ENCODE peak calls at places on chromosomes 11 and 22, in five cellular contexts. A, P, E, X and V are unnamed samples.

GRCh38 chr11:38014405-38014804 is 1416.4 kb upstream of the RAG2 start:
- DNase-seq in A (no peak), P (no peak), E (no peak), X (no peak), V (no peak)

GRCh38 chr11:65045728-65046127 is 4.7 kb downstream of the SAC3D1 start:
- DNase-seq in A (no peak), P (no peak), E (no peak), X (no peak), V (no peak)

GRCh38 chr22:44595841-44596341 is 97.9 kb upstream of the RTL6 start:
- DNase-seq in A (no peak), P (no peak), E (no peak), X (no peak), V (no peak)

GRCh38 chr11:102664001-102664752 is 39.0 kb upstream of the MMP20 start:
- DNase-seq in A (peak), P (no peak), E (no peak), X (peak), V (no peak)

GRCh38 chr11:28730336-28730735 is 622.1 kb downstream of the METTL15 start:
- DNase-seq in A (no peak), P (no peak), E (no peak), X (no peak), V (no peak)

GRCh38 chr22:28023036-28023435 is 104.0 kb upstream of the PITPNB start:
- DNase-seq in A (no peak), P (no peak), E (no peak), X (no peak), V (no peak)

GRCh38 chr22:46138058-46138797 is 12.1 kb upstream of the PPARA start:
- DNase-seq in A (no peak), P (no peak), E (no peak), X (no peak), V (no peak)

GRCh38 chr11:20238712-20239111 is 78.4 kb upstream of the DBX1 start:
- DNase-seq in A (no peak), P (no peak), E (no peak), X (no peak), V (no peak)

GRCh38 chr22:25942989-25943411 is 201.0 kb downstream of the MYO18B start:
- DNase-seq in A (peak), P (no peak), E (no peak), X (no peak), V (no peak)

GRCh38 chr11:111361874-111362273 is 17.2 kb downstream of the POU2AF1 start:
- DNase-seq in A (no peak), P (no peak), E (no peak), X (no peak), V (no peak)

GRCh38 chr22:46823248-46823647 is 60.8 kb downstream of the TBC1D22A start:
- DNase-seq in A (no peak), P (no peak), E (no peak), X (no peak), V (no peak)

GRCh38 chr11:133082453-133082781 is 449.9 kb downstream of the OPCML start:
- DNase-seq in A (no peak), P (no peak), E (no peak), X (no peak), V (no peak)

GRCh38 chr11:2210366-2211112 is 38.9 kb upstream of the TH start:
- DNase-seq in A (no peak), P (no peak), E (no peak), X (no peak), V (peak)

GRCh38 chr11:1772270-1773130 is 8.8 kb upstream of the CTSD start:
- DNase-seq in A (peak), P (no peak), E (peak), X (no peak), V (peak)

GRCh38 chr11:58024601-58025091 is 965 bp downstream of the OR9Q1 start:
- DNase-seq in A (no peak), P (no peak), E (no peak), X (no peak), V (no peak)

GRCh38 chr11:14148653-14149273 is 186.2 kb downstream of the SPON1 start:
- DNase-seq in A (peak), P (no peak), E (peak), X (peak), V (no peak)

GRCh38 chr11:6413791-6414231 is 5.1 kb downstream of the APBB1 start:
- DNase-seq in A (no peak), P (no peak), E (peak), X (no peak), V (no peak)

GRCh38 chr22:28395920-28396447 is 283.7 kb downstream of the TTC28 start:
- DNase-seq in A (peak), P (no peak), E (no peak), X (peak), V (no peak)

GRCh38 chr11:1307163-1307870 is 2.1 kb downstream of the TOLLIP start:
- DNase-seq in A (no peak), P (no peak), E (no peak), X (no peak), V (peak)

GRCh38 chr11:112477929-112478317 is 217.3 kb upstream of the PLET1 start:
- DNase-seq in A (no peak), P (no peak), E (no peak), X (no peak), V (no peak)

GRCh38 chr11:57491371-57492061 is 24.0 kb downstream of the SLC43A1 start:
- DNase-seq in A (peak), P (no peak), E (peak), X (peak), V (peak)

GRCh38 chr11:131530411-131530810 is 160.0 kb downstream of the NTM start:
- DNase-seq in A (no peak), P (no peak), E (no peak), X (no peak), V (no peak)

DNA sequence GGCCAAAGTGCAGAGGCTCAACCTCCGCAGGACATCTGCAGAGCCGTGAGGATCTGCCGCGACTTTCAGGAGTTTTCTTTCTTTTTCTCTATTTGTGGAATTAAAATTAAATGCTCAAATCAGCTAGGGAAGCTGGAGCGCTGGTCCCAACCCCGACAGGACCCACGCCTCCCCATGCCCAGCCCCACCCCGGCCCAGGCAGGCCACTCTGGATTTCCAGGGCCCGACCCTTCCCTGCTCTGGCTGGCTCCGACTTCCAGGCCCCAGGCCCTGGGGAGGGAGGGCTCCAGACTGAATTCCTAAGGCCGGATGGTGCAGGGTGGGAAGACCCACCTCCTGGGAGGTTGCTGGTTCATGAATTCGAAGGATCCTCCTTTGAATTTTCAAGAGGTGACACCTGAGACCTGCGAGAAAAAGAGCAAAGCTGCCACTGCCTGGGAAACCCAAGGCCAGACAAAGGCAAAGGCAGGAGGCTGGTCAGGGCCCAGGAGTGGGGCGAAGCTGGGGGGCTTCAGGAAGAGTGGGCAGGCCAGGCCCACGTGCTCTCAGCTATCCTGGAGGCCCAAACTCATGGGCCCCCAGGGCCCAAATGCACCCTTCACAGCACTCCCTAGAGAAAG is 47.0 kb upstream of the LINC01488 start:
- DNase-seq in A (no peak), P (no peak), E (no peak), X (no peak), V (no peak)
- TF ChIP-seq KDM1A in A (no peak), P (no peak), E (no peak), X (no peak), V (no peak)

DNA sequence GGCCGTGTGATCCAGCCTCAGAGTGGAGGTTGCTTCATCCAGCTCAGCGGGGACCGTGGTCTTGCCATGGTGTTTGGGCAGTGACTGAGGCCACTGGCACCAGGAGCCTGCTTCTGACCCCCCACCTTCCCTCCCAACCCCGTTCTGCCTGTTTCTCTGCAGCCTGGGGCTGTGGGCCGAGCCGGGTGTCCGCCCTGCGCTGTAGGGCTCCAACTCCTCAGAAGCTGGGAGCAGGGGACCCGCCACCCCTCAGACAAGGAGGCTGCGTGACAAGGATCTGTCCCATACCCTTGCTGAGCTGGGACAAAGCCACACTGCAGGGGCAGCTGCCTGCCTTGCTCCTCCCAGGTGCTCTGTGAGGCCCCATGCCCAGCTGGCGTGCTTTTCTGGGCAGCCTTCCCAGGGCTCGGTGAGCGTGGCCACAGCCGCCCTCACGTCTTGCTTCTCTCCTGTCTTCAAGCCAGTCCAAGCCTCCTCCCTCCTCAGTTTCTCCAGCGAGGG is 11.7 kb upstream of the ARFGAP3 start:
- DNase-seq in A (no peak), P (no peak), E (no peak), X (no peak), V (no peak)
- TF ChIP-seq KDM1A in A (no peak), P (no peak), E (no peak), X (no peak), V (no peak)

GRCh38 chr22:30695351-30695762 is 683 bp downstream of the OSBP2 start:
- DNase-seq in A (no peak), P (no peak), E (no peak), X (no peak), V (no peak)

GRCh38 chr22:30695871-30696655 is 1.4 kb downstream of the OSBP2 start:
- DNase-seq in A (no peak), P (no peak), E (no peak), X (no peak), V (no peak)

GRCh38 chr22:30694638-30695350 is at the start of gene OSBP2:
- DNase-seq in A (peak), P (no peak), E (peak), X (no peak), V (peak)

GRCh38 chr22:30691204-30691603 is 3.5 kb upstream of the OSBP2 start:
- DNase-seq in A (no peak), P (no peak), E (no peak), X (no peak), V (no peak)

GRCh38 chr22:30694171-30694637 is 470 bp upstream of the OSBP2 start:
- DNase-seq in A (peak), P (no peak), E (no peak), X (no peak), V (peak)
- TF ChIP-seq KDM1A in A (no peak), P (no peak), E (no peak), X (no peak), V (no peak)

GRCh38 chr11:61816736-61817455 is at the start of gene FADS1:
- DNase-seq in A (peak), P (peak), E (peak), X (peak), V (peak)

GRCh38 chr11:61814958-61815789 is 1.6 kb downstream of the FADS1 start:
- DNase-seq in A (peak), P (peak), E (peak), X (peak), V (peak)

GRCh38 chr11:61812736-61813411 is 3.9 kb downstream of the FADS1 start:
- DNase-seq in A (no peak), P (no peak), E (no peak), X (no peak), V (no peak)

GRCh38 chr11:61815790-61816735 is 740 bp downstream of the FADS1 start:
- DNase-seq in A (peak), P (no peak), E (peak), X (peak), V (no peak)

GRCh38 chr11:61814242-61814957 is 2.4 kb downstream of the FADS1 start:
- DNase-seq in A (peak), P (no peak), E (no peak), X (peak), V (no peak)
- TF ChIP-seq KDM1A in A (no peak), P (no peak), E (no peak), X (no peak), V (no peak)